ENCODE peak calls at places on chromosomes 2 and 18, in seven cellular contexts. I, Q, J, T, C, V and P are unnamed samples.

GRCh38 chr2:97761192-97761591 is 47.8 kb downstream of the ZAP70 start:
- DNase-seq in I (no peak), Q (no peak), J (no peak), T (peak; percentile 55), C (peak; percentile 78), V (no peak), P (peak; percentile 70)

GRCh38 chr18:7084080-7084765 is 33.4 kb downstream of the LAMA1 start:
- DNase-seq in I (peak; percentile 54), Q (no peak), J (no peak), T (no peak), C (no peak), V (peak; percentile 67), P (no peak)

GRCh38 chr2:119441376-119442231 is 9.9 kb downstream of the TMEM37 start:
- DNase-seq in I (no peak), Q (no peak), J (no peak), T (no peak), C (no peak), V (no peak), P (no peak)

GRCh38 chr2:27992787-27993747 is 102.5 kb downstream of the BABAM2 start:
- DNase-seq in I (peak; percentile 86), Q (peak; percentile 21), J (no peak), T (no peak), C (no peak), V (peak; percentile 65), P (no peak)

GRCh38 chr2:120244656-120245519 is 7.8 kb upstream of the RALB start:
- DNase-seq in I (no peak), Q (no peak), J (no peak), T (no peak), C (no peak), V (no peak), P (no peak)

GRCh38 chr18:64100136-64100922 is 48.6 kb downstream of the LINC00305 start:
- DNase-seq in I (no peak), Q (no peak), J (no peak), T (no peak), C (no peak), V (no peak), P (no peak)

GRCh38 chr2:234730066-234730640 is 221.7 kb upstream of the SH3BP4 start:
- DNase-seq in I (no peak), Q (no peak), J (no peak), T (no peak), C (no peak), V (no peak), P (no peak)

GRCh38 chr2:98623657-98624056 is 15.3 kb downstream of the UNC50 start:
- DNase-seq in I (peak; percentile 9), Q (no peak), J (peak; percentile 65), T (no peak), C (no peak), V (no peak), P (no peak)